ENCODE peak calls at places on chromosomes 16 and 17, in six cellular contexts. One of them, this sample, is unnamed.
A peak's percentile ranks its signal among the peaks of the same experiment; 100 is the strongest.

GRCh38 chr16:19804538-19805323 is 79.9 kb downstream of the GPRC5B start:
- DNase-seq in ureter: peak; percentile 71
- DNase-seq in IMR-90: no peak
- DNase-seq in NCI-H1105: peak; percentile 74
- DNase-seq in DMS53: peak; percentile 96
- DNase-seq in neural progenitor cell: peak; percentile 25
- DNase-seq in this sample: no peak

GRCh38 chr17:17059301-17059890 is 17.1 kb downstream of the MPRIP start:
- DNase-seq in ureter: no peak
- DNase-seq in IMR-90: no peak
- DNase-seq in NCI-H1105: no peak
- DNase-seq in DMS53: no peak
- DNase-seq in neural progenitor cell: no peak
- DNase-seq in this sample: no peak

GRCh38 chr16:57764341-57765159 is 29.0 kb downstream of the KATNB1 start:
- DNase-seq in ureter: no peak
- DNase-seq in IMR-90: peak; percentile 90
- DNase-seq in NCI-H1105: no peak
- DNase-seq in DMS53: peak; percentile 92
- DNase-seq in neural progenitor cell: peak; percentile 45
- DNase-seq in this sample: peak; percentile 86

GRCh38 chr17:21376835-21377690 is 906 bp downstream of the KCNJ12 start:
- DNase-seq in ureter: no peak
- DNase-seq in IMR-90: peak; percentile 8
- DNase-seq in NCI-H1105: peak; percentile 70
- DNase-seq in DMS53: peak; percentile 43
- DNase-seq in neural progenitor cell: no peak
- DNase-seq in this sample: no peak

GRCh38 chr17:5832886-5833285 is 237.3 kb upstream of the WSCD1 start:
- DNase-seq in ureter: no peak
- DNase-seq in IMR-90: peak; percentile 83
- DNase-seq in NCI-H1105: peak; percentile 50
- DNase-seq in DMS53: peak; percentile 17
- DNase-seq in neural progenitor cell: peak; percentile 16
- DNase-seq in this sample: peak; percentile 75

GRCh38 chr17:55086635-55087058 is 118.1 kb downstream of the STXBP4 start:
- DNase-seq in ureter: no peak
- DNase-seq in IMR-90: peak; percentile 90
- DNase-seq in NCI-H1105: no peak
- DNase-seq in DMS53: peak; percentile 27
- DNase-seq in neural progenitor cell: no peak
- DNase-seq in this sample: peak; percentile 23

GRCh38 chr16:27341971-27342370 is 28.2 kb downstream of the IL4R start:
- DNase-seq in ureter: no peak
- DNase-seq in IMR-90: no peak
- DNase-seq in NCI-H1105: no peak
- DNase-seq in DMS53: no peak
- DNase-seq in neural progenitor cell: no peak
- DNase-seq in this sample: no peak

GRCh38 chr16:56998352-56998751 is 9.0 kb downstream of the NLRC5 start:
- DNase-seq in ureter: no peak
- DNase-seq in IMR-90: no peak
- DNase-seq in NCI-H1105: no peak
- DNase-seq in DMS53: no peak
- DNase-seq in neural progenitor cell: no peak
- DNase-seq in this sample: no peak

GRCh38 chr17:63423251-63423950 is 22.7 kb downstream of the CYB561 start:
- DNase-seq in ureter: peak; percentile 32
- DNase-seq in IMR-90: no peak
- DNase-seq in NCI-H1105: no peak
- DNase-seq in DMS53: no peak
- DNase-seq in neural progenitor cell: no peak
- DNase-seq in this sample: no peak

GRCh38 chr16:28254158-28254557 is 38.2 kb upstream of the SBK1 start:
- DNase-seq in ureter: no peak
- DNase-seq in IMR-90: no peak
- DNase-seq in NCI-H1105: no peak
- DNase-seq in DMS53: no peak
- DNase-seq in neural progenitor cell: no peak
- DNase-seq in this sample: no peak

GRCh38 chr17:3962217-3963069 is 1.8 kb downstream of the ATP2A3 start:
- DNase-seq in ureter: no peak
- DNase-seq in IMR-90: no peak
- DNase-seq in NCI-H1105: no peak
- DNase-seq in DMS53: no peak
- DNase-seq in neural progenitor cell: no peak
- DNase-seq in this sample: no peak

GRCh38 chr16:87824991-87825841 is 44.1 kb downstream of the SLC7A5 start:
- DNase-seq in ureter: no peak
- DNase-seq in IMR-90: no peak
- DNase-seq in NCI-H1105: no peak
- DNase-seq in DMS53: no peak
- DNase-seq in neural progenitor cell: no peak
- DNase-seq in this sample: no peak

GRCh38 chr17:45729284-45729907 is 54.7 kb upstream of the CRHR1 start:
- DNase-seq in ureter: no peak
- DNase-seq in IMR-90: no peak
- DNase-seq in NCI-H1105: no peak
- DNase-seq in DMS53: peak; percentile 46
- DNase-seq in neural progenitor cell: no peak
- DNase-seq in this sample: no peak

GRCh38 chr17:17691468-17692263 is 10.4 kb downstream of the RAI1 start:
- DNase-seq in ureter: no peak
- DNase-seq in IMR-90: no peak
- DNase-seq in NCI-H1105: no peak
- DNase-seq in DMS53: peak; percentile 50
- DNase-seq in neural progenitor cell: no peak
- DNase-seq in this sample: no peak

GRCh38 chr16:18942069-18942468 is 15.9 kb upstream of the SMG1 start:
- DNase-seq in ureter: no peak
- DNase-seq in IMR-90: no peak
- DNase-seq in NCI-H1105: no peak
- DNase-seq in DMS53: no peak
- DNase-seq in neural progenitor cell: no peak
- DNase-seq in this sample: no peak

GRCh38 chr17:71441098-71441497 is 679.7 kb upstream of the SOX9 start:
- DNase-seq in ureter: no peak
- DNase-seq in IMR-90: peak; percentile 95
- DNase-seq in NCI-H1105: no peak
- DNase-seq in DMS53: peak; percentile 77
- DNase-seq in neural progenitor cell: no peak
- DNase-seq in this sample: peak; percentile 97

GRCh38 chr17:38619937-38620550 is 14.3 kb upstream of the SRCIN1 start:
- DNase-seq in ureter: no peak
- DNase-seq in IMR-90: no peak
- DNase-seq in NCI-H1105: no peak
- DNase-seq in DMS53: no peak
- DNase-seq in neural progenitor cell: no peak
- DNase-seq in this sample: no peak

GRCh38 chr17:1485311-1485747 is 7.2 kb downstream of the MYO1C start:
- DNase-seq in ureter: peak; percentile 68
- DNase-seq in IMR-90: no peak
- DNase-seq in NCI-H1105: no peak
- DNase-seq in DMS53: peak; percentile 67
- DNase-seq in neural progenitor cell: peak; percentile 87
- DNase-seq in this sample: no peak

GRCh38 chr16:53211253-53211652 is 156.5 kb downstream of the CHD9 start:
- DNase-seq in ureter: no peak
- DNase-seq in IMR-90: no peak
- DNase-seq in NCI-H1105: no peak
- DNase-seq in DMS53: no peak
- DNase-seq in neural progenitor cell: no peak
- DNase-seq in this sample: no peak

GRCh38 chr17:81814748-81815645 is 11.0 kb downstream of the GCGR start:
- DNase-seq in ureter: no peak
- DNase-seq in IMR-90: no peak
- DNase-seq in NCI-H1105: peak; percentile 37
- DNase-seq in DMS53: no peak
- DNase-seq in neural progenitor cell: no peak
- DNase-seq in this sample: peak; percentile 47

This sample was measured in kidney epithelial cell.